ENCODE peak calls at places on chromosomes 11 and 22, in five cellular contexts. One of them, this sample, is unnamed.

GRCh38 chr22:48665286-48666010 is 1162.2 kb downstream of the BRD1 start:
- DNase-seq in transverse colon: no peak
- DNase-seq in adrenal gland: no peak
- DNase-seq in stomach: no peak
- DNase-seq in AG10803: peak
- DNase-seq in this sample: peak

GRCh38 chr22:38033522-38034277 is 23.5 kb upstream of the PICK1 start:
- DNase-seq in AG10803: no peak
- DNase-seq in transverse colon: no peak
- DNase-seq in adrenal gland: peak
- DNase-seq in stomach: no peak
- DNase-seq in this sample: no peak

GRCh38 chr11:18115360-18116127 is 9.7 kb upstream of the SAAL1 start:
- DNase-seq in stomach: peak
- DNase-seq in adrenal gland: peak
- DNase-seq in transverse colon: peak
- DNase-seq in AG10803: peak
- DNase-seq in this sample: no peak

GRCh38 chr11:58659404-58659803 is 36.9 kb downstream of the CNTF start:
- DNase-seq in stomach: no peak
- DNase-seq in AG10803: no peak
- DNase-seq in adrenal gland: no peak
- DNase-seq in transverse colon: peak
- DNase-seq in this sample: no peak

GRCh38 chr11:75286826-75287465 is 46.4 kb downstream of the TPBGL start:
- DNase-seq in stomach: no peak
- DNase-seq in adrenal gland: no peak
- DNase-seq in transverse colon: no peak
- DNase-seq in AG10803: no peak
- DNase-seq in this sample: peak

GRCh38 chr11:121929581-121929980 is 186.4 kb downstream of the BLID start:
- DNase-seq in AG10803: peak
- DNase-seq in transverse colon: no peak
- DNase-seq in stomach: no peak
- DNase-seq in adrenal gland: peak
- DNase-seq in this sample: peak

GRCh38 chr11:67996622-67997459 is 7.1 kb downstream of the UNC93B1 start:
- DNase-seq in AG10803: peak
- DNase-seq in transverse colon: peak
- DNase-seq in adrenal gland: peak
- DNase-seq in stomach: peak
- DNase-seq in this sample: peak

GRCh38 chr11:41872458-41872857 is 413.0 kb upstream of the LRRC4C start:
- DNase-seq in adrenal gland: peak
- DNase-seq in stomach: no peak
- DNase-seq in AG10803: no peak
- DNase-seq in transverse colon: no peak
- DNase-seq in this sample: no peak

GRCh38 chr11:59416613-59417012 is 9.6 kb downstream of the OR5A2 start:
- DNase-seq in AG10803: no peak
- DNase-seq in stomach: no peak
- DNase-seq in adrenal gland: no peak
- DNase-seq in transverse colon: no peak
- DNase-seq in this sample: no peak

GRCh38 chr11:10413268-10413667 is 41.8 kb upstream of the AMPD3 start:
- DNase-seq in stomach: no peak
- DNase-seq in AG10803: no peak
- DNase-seq in adrenal gland: peak
- DNase-seq in transverse colon: peak
- DNase-seq in this sample: no peak

GRCh38 chr22:48182896-48183805 is 1420.7 kb downstream of the TBC1D22A start:
- DNase-seq in transverse colon: no peak
- DNase-seq in stomach: no peak
- DNase-seq in adrenal gland: peak
- DNase-seq in AG10803: no peak
- DNase-seq in this sample: no peak

GRCh38 chr11:27375370-27375769 is 12.4 kb upstream of the CCDC34 start:
- DNase-seq in transverse colon: no peak
- DNase-seq in AG10803: no peak
- DNase-seq in adrenal gland: no peak
- DNase-seq in stomach: no peak
- DNase-seq in this sample: no peak

GRCh38 chr22:40487663-40488249 is 117.4 kb downstream of the SGSM3 start:
- DNase-seq in AG10803: peak
- DNase-seq in adrenal gland: no peak
- DNase-seq in transverse colon: no peak
- DNase-seq in stomach: no peak
- DNase-seq in this sample: no peak

GRCh38 chr11:9887492-9887891 is 223.6 kb downstream of the SWAP70 start:
- DNase-seq in AG10803: peak
- DNase-seq in transverse colon: no peak
- DNase-seq in stomach: no peak
- DNase-seq in adrenal gland: no peak
- DNase-seq in this sample: no peak

DNA sequence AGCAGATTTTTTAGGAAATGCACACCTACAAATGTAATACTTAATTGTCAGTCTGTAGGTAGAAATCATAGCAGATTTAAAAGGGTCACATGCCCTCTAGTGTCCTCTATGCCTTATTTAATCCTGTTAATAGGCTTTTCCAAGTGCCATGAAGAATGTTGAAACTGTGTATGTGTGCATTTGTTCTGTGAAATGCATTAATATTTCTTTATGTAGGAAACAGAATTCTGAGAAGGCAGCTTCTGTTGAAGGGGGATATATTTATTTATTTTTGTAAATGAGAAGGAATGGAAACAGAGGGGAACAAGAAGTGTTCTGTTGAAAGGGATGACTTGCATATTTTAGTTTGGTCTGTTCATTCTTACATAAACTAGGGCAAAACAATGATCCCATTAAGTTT is 51.0 kb downstream of the SVIP start:
- DNase-seq in adrenal gland: no peak
- DNase-seq in transverse colon: no peak
- DNase-seq in stomach: no peak
- DNase-seq in AG10803: no peak
- DNase-seq in this sample: no peak
- TF ChIP-seq CTCF in adrenal gland: no peak
- TF ChIP-seq CTCF in transverse colon: no peak
- TF ChIP-seq CTCF in stomach: no peak
- TF ChIP-seq CTCF in AG10803: no peak
- TF ChIP-seq CTCF in this sample: no peak

GRCh38 chr11:1873048-1873812 is 18.5 kb downstream of the PRR33 start:
- DNase-seq in transverse colon: no peak
- DNase-seq in stomach: no peak
- DNase-seq in adrenal gland: no peak
- DNase-seq in AG10803: no peak
- DNase-seq in this sample: peak

GRCh38 chr11:1876361-1877063 is 15.2 kb downstream of the PRR33 start:
- DNase-seq in transverse colon: peak
- DNase-seq in adrenal gland: peak
- DNase-seq in stomach: peak
- DNase-seq in AG10803: no peak
- DNase-seq in this sample: peak

GRCh38 chr11:1874406-1875092 is 17.1 kb downstream of the PRR33 start:
- DNase-seq in stomach: no peak
- DNase-seq in transverse colon: peak
- DNase-seq in AG10803: no peak
- DNase-seq in adrenal gland: no peak
- DNase-seq in this sample: peak

GRCh38 chr11:1877211-1878133 is 14.2 kb downstream of the PRR33 start:
- DNase-seq in transverse colon: peak
- DNase-seq in stomach: peak
- DNase-seq in adrenal gland: peak
- DNase-seq in AG10803: no peak
- DNase-seq in this sample: peak

DNA sequence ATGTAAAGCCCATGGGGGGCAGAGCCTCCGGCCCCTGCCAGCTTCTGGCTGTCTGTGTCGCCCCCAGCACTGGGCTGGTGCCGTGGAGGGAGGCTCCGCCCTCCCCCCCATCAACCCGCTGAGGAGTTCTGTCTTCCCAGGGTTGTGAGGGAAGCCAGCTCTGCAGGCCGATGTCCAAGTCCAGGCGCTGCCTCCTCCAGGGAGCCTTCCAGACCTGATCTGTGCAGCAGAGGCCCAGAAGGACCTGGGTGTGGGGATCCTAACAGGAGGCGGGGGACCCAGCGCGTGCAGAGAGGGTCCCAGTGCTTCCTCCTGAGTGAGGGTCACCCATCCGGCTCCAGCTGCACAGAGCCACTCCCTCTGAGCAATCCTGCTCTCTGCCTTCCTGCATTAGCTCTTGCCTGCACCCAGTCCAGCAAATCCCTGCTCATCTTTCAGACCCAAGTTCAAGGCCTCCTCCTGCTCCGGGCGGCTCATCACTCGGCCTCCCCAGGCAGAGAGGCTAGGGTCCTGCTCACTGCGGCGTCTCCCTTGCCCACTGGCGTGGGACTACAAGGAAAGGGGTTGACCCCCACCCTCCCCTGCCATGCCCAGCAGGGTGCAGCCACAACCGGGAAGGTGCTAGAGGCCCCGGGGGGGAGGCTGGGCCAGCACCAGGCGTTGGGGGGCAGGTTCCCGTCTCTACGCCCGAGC is 16.5 kb downstream of the PRR33 start:
- DNase-seq in stomach: no peak
- DNase-seq in adrenal gland: no peak
- DNase-seq in AG10803: no peak
- DNase-seq in transverse colon: peak
- DNase-seq in this sample: no peak
- H3K4me3 ChIP-seq in stomach: peak
- H3K4me3 ChIP-seq in adrenal gland: no peak
- H3K4me3 ChIP-seq in AG10803: no peak
- H3K4me3 ChIP-seq in transverse colon: no peak
- H3K4me3 ChIP-seq in this sample: peak

GRCh38 chr11:60719406-60719805 is 5.1 kb upstream of the MS4A18 start:
- DNase-seq in stomach: no peak
- DNase-seq in AG10803: no peak
- DNase-seq in transverse colon: peak
- DNase-seq in adrenal gland: no peak
- DNase-seq in this sample: no peak

GRCh38 chr11:60718524-60719316 is 5.8 kb upstream of the MS4A18 start:
- DNase-seq in stomach: no peak
- DNase-seq in transverse colon: peak
- DNase-seq in AG10803: no peak
- DNase-seq in adrenal gland: no peak
- DNase-seq in this sample: no peak

GRCh38 chr11:60720460-60720859 is 4.1 kb upstream of the MS4A18 start:
- DNase-seq in stomach: no peak
- DNase-seq in transverse colon: no peak
- DNase-seq in AG10803: no peak
- DNase-seq in adrenal gland: no peak
- DNase-seq in this sample: no peak

DNA sequence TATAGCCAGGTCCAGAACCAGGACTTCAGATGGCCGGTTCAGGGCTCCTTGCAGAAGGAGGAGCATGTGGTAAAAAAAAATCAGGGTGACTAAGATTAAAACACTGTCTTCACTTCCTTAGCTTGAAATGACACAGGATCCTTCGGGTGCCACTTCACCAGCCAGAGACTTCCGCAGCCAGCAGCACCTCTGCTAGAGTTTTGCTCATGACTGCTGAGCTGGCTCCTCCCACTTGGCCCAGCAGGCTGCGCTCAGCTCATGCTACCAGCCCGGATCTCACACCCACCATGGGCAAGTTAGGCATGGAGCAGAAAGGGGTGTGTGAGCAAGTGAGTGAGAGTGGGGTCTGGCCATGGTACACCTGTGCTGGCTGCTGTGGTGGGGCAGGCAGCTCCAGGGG is 6.6 kb upstream of the MS4A18 start:
- DNase-seq in transverse colon: no peak
- DNase-seq in adrenal gland: no peak
- DNase-seq in AG10803: no peak
- DNase-seq in stomach: no peak
- DNase-seq in this sample: no peak
- TF ChIP-seq CTCF in transverse colon: no peak
- TF ChIP-seq CTCF in adrenal gland: no peak
- TF ChIP-seq CTCF in AG10803: no peak
- TF ChIP-seq CTCF in stomach: no peak
- TF ChIP-seq CTCF in this sample: no peak

DNA sequence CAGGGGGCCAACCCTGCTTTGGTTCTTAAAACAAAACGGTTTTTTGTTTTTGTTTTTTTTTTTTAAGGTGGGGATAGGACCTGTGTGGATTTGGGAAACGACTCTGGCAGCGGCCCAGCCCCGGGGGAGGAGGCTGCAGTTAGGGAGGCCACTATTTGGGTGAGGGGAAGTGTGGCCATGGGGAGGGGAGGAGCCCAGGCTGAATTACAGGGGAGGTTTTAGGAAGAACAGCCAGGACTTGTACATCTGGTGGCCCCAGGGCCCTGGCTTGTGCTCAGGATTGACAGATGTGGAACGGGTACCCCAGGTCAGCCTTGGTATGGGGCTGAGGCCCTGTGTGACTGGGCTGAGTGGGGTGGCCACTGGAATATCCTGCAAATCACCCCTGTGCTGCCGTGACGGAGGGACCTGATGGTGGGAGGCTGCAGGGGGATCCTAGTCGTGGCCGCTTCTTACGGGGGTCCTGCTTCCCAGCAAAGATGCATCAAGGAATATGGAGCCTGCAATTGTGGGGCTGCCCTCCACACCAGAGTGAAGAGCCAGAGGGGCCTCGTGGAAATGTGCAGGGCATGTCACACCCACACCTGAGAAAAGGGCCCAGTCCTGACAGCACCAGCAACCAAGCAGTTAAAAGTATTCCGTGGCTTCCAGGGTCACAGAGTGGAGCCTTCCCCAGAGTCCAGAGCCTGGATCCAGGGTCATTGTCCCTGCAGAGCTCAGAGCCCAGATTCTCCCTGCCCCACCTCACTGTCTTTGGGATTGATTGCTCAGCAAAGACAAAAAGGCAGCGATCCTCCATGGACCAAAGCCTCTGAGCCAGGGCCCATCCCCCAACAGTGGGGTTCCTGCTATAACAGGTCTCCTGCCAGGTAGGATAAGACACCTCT is 55.2 kb upstream of the WNT7B start:
- DNase-seq in transverse colon: no peak
- DNase-seq in adrenal gland: peak
- DNase-seq in AG10803: no peak
- DNase-seq in stomach: no peak
- DNase-seq in this sample: no peak
- H3K4me3 ChIP-seq in transverse colon: no peak
- H3K4me3 ChIP-seq in adrenal gland: no peak
- H3K4me3 ChIP-seq in AG10803: no peak
- H3K4me3 ChIP-seq in stomach: no peak
- H3K4me3 ChIP-seq in this sample: no peak

This sample was measured in psoas muscle.